ENCODE peak calls at places on chromosomes 1 and 21, in ten cellular contexts. X is heart left ventricle, P is IMR-90, J is PC-3, R is ascending aorta, A is endothelial cell of umbilical vein, K is lower lobe of right lung, W is cardiac muscle cell, U is mammary epithelial cell, E is tibial nerve. C is an unnamed sample. For H3K9me3 and H3K4me1, the result is how much of the 10 kb centered on the place peaks cover.

GRCh38 chr1:161068306-161069200 is 1.1 kb downstream of the ARHGAP30 start:
- DNase-seq in X (peak), A (no peak), J (no peak), P (no peak), R (peak), W (no peak), E (no peak), K (peak), U (no peak), C (peak)

GRCh38 chr1:233441981-233442380 is 114.5 kb downstream of the MAP3K21 start:
- DNase-seq in U (no peak), X (no peak), E (no peak), A (no peak), K (no peak), W (peak), J (peak), R (no peak), P (no peak), C (no peak)

GRCh38 chr1:65483993-65484754 is 63.7 kb downstream of the LEPR start:
- DNase-seq in X (no peak), J (no peak), P (no peak), W (no peak), E (no peak), R (no peak), A (no peak), K (no peak), U (no peak), C (no peak)

GRCh38 chr1:23593042-23593521 is 33.8 kb upstream of the ID3 start:
- DNase-seq in U (peak), A (no peak), W (no peak), X (no peak), K (no peak), P (no peak), J (peak), E (no peak), R (no peak), C (no peak)

GRCh38 chr1:159000627-159001026 is 9.1 kb upstream of the IFI16 start:
- DNase-seq in K (peak), E (peak), J (peak), A (peak), W (peak), U (peak), P (peak), X (peak), R (peak), C (peak)

GRCh38 chr1:17292299-17293198 is 15.4 kb upstream of the PADI4 start:
- DNase-seq in A (no peak), R (no peak), P (no peak), E (no peak), K (no peak), X (no peak), J (peak), U (peak), W (no peak), C (no peak)

GRCh38 chr21:14403681-14404318 is 20.9 kb upstream of the HSPA13 start:
- DNase-seq in X (no peak), P (peak), A (peak), W (peak), U (peak), E (no peak), J (peak), K (no peak), R (no peak), C (peak)

GRCh38 chr21:20030390-20030789 is 967.8 kb upstream of the NCAM2 start:
- DNase-seq in J (no peak), K (no peak), X (peak), U (no peak), R (no peak), A (no peak), E (no peak), W (no peak), P (no peak), C (no peak)

GRCh38 chr1:42176902-42177519 is 12.5 kb upstream of the GUCA2A start:
- DNase-seq in X (peak), J (peak), W (peak), U (peak), E (no peak), R (no peak), A (peak), K (no peak), P (peak), C (no peak)

GRCh38 chr1:163170331-163170730 is 32.4 kb downstream of the RGS5 start:
- DNase-seq in A (no peak), R (no peak), W (peak), U (no peak), J (no peak), P (peak), E (no peak), X (no peak), K (no peak), C (no peak)

GRCh38 chr21:45410865-45411809 is 6.2 kb downstream of the COL18A1 start:
- DNase-seq in W (peak), A (no peak), J (no peak), X (peak), P (no peak), E (no peak), U (no peak), K (no peak), R (peak), C (no peak)

GRCh38 chr1:96756789-96757188 is 35.2 kb downstream of the PTBP2 start:
- DNase-seq in X (no peak), E (no peak), R (no peak), A (no peak), P (no peak), U (peak), K (no peak), J (no peak), W (peak), C (no peak)
- TF ChIP-seq CTCF in X (peak), E (no peak), R (no peak), A (no peak), P (no peak), U (no peak), K (no peak), J (peak), W (no peak), C (no peak)

DNA sequence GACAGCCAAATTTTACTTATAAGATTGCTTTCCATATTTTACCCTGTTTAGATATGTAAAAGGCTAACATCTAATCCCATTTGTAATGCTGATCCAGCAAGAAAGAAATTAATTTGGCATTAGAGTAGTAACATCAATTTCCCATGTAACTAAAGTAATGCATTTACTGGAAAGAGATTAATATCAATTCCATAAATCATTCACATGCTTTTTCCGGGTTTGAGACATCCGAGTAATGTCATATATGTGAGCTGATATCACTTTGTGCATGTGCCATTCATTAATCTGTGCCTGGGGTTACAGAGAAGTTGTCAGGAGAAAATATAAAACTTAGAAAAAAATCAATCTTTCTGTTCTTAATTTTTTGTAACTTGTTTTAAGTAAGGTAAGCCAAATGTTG is 206.1 kb downstream of the AGBL4 start:
- DNase-seq in E (no peak), R (no peak), J (no peak), U (no peak), A (no peak), K (no peak), X (no peak), W (no peak), P (no peak), C (no peak)
- H3K9me3 ChIP-seq in E (under half), R (under half), J (under half), U (under half), A (under half), K (under half), X (under half), W (under half), P (under half), C (under half)

GRCh38 chr1:223712184-223712855 is at the start of gene CAPN2:
- DNase-seq in W (peak), X (peak), A (peak), U (peak), J (peak), E (peak), K (peak), R (peak), P (peak), C (peak)
- H3K4me1 ChIP-seq in W (under half), X (half or more), A (half or more), U (half or more), J (half or more), E (under half), K (half or more), R (under half), P (under half), C (half or more)

DNA sequence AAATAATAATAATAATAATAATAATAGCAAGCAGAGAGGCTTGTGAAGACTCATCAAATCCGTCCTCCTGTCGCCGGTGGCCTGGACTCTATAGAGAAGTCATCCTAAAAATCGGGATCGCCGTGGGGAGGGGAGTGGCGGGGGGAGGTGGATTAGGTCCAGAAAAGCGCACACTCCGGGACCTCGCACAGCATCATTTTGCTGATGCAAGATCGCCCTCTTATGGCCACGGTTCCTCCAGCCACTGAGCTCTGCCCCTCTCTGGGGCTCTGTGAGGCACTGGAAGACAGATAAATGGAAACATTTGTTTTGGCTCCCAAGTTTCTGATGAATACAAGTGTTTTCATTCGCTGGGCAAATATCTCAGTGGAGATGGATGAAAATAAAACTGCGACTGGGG is 612.0 kb downstream of the MATN1 start:
- DNase-seq in E (no peak), R (no peak), W (peak), X (peak), K (no peak), J (peak), U (peak), P (peak), A (peak), C (peak)
- TF ChIP-seq CTCF in E (no peak), R (peak), W (peak), X (peak), K (peak), J (peak), U (peak), P (peak), A (peak), C (peak)

DNA sequence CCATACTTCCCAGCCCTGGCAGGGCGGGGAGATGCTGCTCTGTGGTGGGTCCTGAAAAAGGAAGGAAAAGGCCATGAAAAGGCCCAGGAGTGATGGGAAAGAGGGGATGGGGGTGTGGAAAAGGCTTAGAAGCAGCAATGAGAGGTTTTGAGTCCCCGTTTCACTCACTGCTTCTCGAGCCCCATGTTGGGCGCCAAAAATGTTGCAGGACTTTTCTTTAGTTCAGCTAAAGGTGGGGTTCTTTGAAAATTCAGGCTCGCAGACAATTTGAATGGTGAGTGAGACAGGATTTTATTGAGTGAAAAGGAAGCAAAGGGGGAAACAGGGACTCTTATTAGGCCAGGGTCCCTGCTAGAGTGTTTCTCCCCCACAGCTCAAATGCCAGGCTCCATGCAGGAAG is 93.1 kb downstream of the MRPS6 start:
- DNase-seq in K (no peak), U (peak), W (no peak), R (peak), X (no peak), J (no peak), P (no peak), A (no peak), E (no peak), C (no peak)
- H3K9me3 ChIP-seq in K (half or more), U (under half), W (under half), R (under half), X (half or more), J (under half), P (under half), A (under half), E (under half), C (half or more)

DNA sequence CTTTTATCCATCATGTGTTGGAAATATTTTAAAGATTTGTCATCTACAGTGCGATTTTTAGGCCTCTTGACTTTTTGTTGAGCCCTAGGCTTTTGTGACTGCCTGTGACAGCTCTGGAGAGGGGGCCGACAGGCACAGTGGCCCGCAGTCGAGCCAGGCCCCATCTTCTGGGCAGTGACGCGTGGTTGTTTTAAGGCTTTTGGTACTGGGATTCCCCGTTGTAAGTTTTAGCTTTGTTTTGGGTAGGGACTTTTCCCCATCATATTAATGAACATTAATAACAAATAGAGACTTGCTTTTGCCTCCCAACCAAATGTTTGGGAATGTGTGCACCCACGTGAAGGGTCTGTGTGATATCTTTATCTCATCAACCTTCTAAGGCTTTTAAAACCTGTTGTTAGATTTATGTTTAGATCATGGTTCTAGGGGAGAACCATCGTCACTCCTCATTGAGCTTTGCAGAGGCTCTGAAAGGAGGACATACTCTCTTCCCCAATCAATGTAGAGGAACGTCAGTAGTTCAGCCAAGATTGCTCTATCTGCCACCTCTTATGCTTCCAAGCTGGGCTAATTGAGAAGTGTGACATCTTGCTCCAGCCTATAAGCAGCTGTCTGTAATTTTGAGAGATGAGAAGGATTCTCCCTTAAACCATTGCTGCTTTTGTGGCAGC is 34.6 kb downstream of the MAPKAPK2 start:
- DNase-seq in A (no peak), W (no peak), U (no peak), X (no peak), K (no peak), J (no peak), R (no peak), E (no peak), P (no peak), C (no peak)
- H3K4me1 ChIP-seq in A (under half), W (half or more), U (under half), X (half or more), K (half or more), J (half or more), R (under half), E (under half), P (under half), C (under half)

GRCh38 chr1:13792429-13792828 is 92.4 kb downstream of the PRDM2 start:
- DNase-seq in K (no peak), W (no peak), X (no peak), A (no peak), J (no peak), R (peak), U (no peak), E (no peak), P (peak), C (no peak)
- TF ChIP-seq CTCF in K (no peak), W (no peak), X (no peak), A (no peak), J (no peak), R (no peak), U (no peak), E (no peak), P (no peak), C (no peak)

DNA sequence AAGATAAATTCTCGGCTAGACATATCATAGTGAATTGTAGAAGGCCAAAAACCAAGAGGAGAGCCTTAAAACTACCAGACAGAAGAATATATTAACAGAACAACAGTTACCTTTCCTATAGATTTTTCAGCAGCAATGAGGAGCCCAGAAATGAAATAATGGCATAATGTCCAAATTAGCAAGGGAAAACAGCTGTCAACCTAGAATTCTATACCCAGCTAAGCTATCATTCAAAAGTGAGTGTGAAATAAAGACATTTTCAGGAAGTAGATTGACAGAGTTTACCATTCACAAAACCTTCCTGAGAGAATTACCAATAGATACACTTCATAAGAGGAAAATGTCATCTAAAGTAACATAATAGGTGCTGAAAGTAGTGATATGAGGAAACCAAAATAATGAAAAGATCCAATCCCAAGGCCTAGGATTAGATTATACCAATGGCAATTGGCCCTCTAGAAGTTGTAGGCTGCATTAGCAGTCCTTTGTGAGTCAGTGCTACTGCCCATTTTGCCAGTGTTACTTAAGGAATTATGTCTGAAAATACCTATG is 34.5 kb downstream of the OBSCN start:
- DNase-seq in K (no peak), E (no peak), U (no peak), X (no peak), R (no peak), A (no peak), J (no peak), W (no peak), P (no peak), C (no peak)
- H3K9me3 ChIP-seq in K (under half), E (under half), U (under half), X (half or more), R (half or more), A (under half), J (half or more), W (under half), P (under half), C (under half)

GRCh38 chr1:39408641-39409054 is 82.8 kb upstream of the BMP8A start:
- DNase-seq in W (peak), X (peak), R (peak), J (peak), P (peak), U (peak), A (peak), E (peak), K (peak), C (peak)

GRCh38 chr1:39407496-39407888 is 83.9 kb upstream of the BMP8A start:
- DNase-seq in P (no peak), W (no peak), R (no peak), E (no peak), A (no peak), U (no peak), K (no peak), J (no peak), X (no peak), C (no peak)

GRCh38 chr1:39407889-39408640 is 83.4 kb upstream of the BMP8A start:
- DNase-seq in U (no peak), R (no peak), P (no peak), K (no peak), J (peak), W (no peak), E (no peak), X (no peak), A (no peak), C (no peak)

GRCh38 chr1:39405358-39405757 is 86.1 kb upstream of the BMP8A start:
- DNase-seq in U (no peak), K (no peak), P (no peak), W (peak), J (no peak), A (no peak), E (no peak), X (no peak), R (no peak), C (no peak)

GRCh38 chr1:39406533-39407478 is 84.6 kb upstream of the BMP8A start:
- DNase-seq in W (peak), J (no peak), U (no peak), K (no peak), R (no peak), A (peak), E (no peak), X (no peak), P (peak), C (no peak)
- H3K4me1 ChIP-seq in W (under half), J (under half), U (half or more), K (half or more), R (under half), A (under half), E (under half), X (half or more), P (under half), C (under half)